ENCODE peak calls at places on chromosomes 3 and 15, in seven cellular contexts. N is RWPE2; M is activated CD4-positive, CD25-positive, alpha-beta regulatory T cell treated with anti-CD3 and anti-CD28 coated beads, Interleukin-2, amount 50 U/mL, for 72 hours; L is epithelial cell of esophagus; H is AG08395; Q is RPMI7951; A is progenitor cell of endocrine pancreas. R is an unnamed sample.

GRCh38 chr3:129596194-129597086 is 10.0 kb downstream of the PLXND1 start:
- DNase-seq in N (no peak), M (no peak), L (no peak), H (peak), Q (peak), A (no peak), R (peak)

GRCh38 chr3:197801801-197802504 is 10.9 kb downstream of the LRCH3 start:
- DNase-seq in N (no peak), M (no peak), L (peak), H (peak), Q (peak), A (no peak), R (no peak)

GRCh38 chr3:177554900-177555759 is 357.8 kb upstream of the TBL1XR1 start:
- DNase-seq in N (no peak), M (no peak), L (peak), H (peak), Q (peak), A (no peak), R (peak)

GRCh38 chr15:66105286-66105984 is 148.1 kb downstream of the MEGF11 start:
- DNase-seq in N (peak), M (no peak), L (no peak), H (no peak), Q (no peak), A (no peak), R (no peak)

GRCh38 chr3:43175541-43175940 is 69.7 kb upstream of the POMGNT2 start:
- DNase-seq in N (no peak), M (no peak), L (no peak), H (no peak), Q (no peak), A (no peak), R (no peak)

GRCh38 chr15:63403254-63403945 is 21.8 kb upstream of the CA12 start:
- DNase-seq in N (no peak), M (no peak), L (no peak), H (no peak), Q (no peak), A (no peak), R (no peak)

GRCh38 chr3:29686889-29687592 is 406.2 kb downstream of the RBMS3 start:
- DNase-seq in N (no peak), M (no peak), L (no peak), H (peak), Q (peak), A (no peak), R (no peak)

GRCh38 chr15:93037341-93038063 is 51.5 kb downstream of the RGMA start:
- DNase-seq in N (peak), M (no peak), L (peak), H (peak), Q (peak), A (no peak), R (peak)

GRCh38 chr15:99983894-99984293 is 250.7 kb upstream of the LYSMD4 start:
- DNase-seq in N (no peak), M (no peak), L (no peak), H (no peak), Q (no peak), A (no peak), R (no peak)

GRCh38 chr3:14564741-14565140 is 24.6 kb upstream of the GRIP2 start:
- DNase-seq in N (no peak), M (no peak), L (peak), H (no peak), Q (no peak), A (no peak), R (no peak)

GRCh38 chr3:46666471-46666845 is 27.0 kb downstream of the ALS2CL start:
- DNase-seq in N (peak), M (peak), L (no peak), H (no peak), Q (no peak), A (no peak), R (peak)

GRCh38 chr15:95025924-95026728 is 794.8 kb downstream of the MCTP2 start:
- DNase-seq in N (no peak), M (no peak), L (peak), H (peak), Q (peak), A (peak), R (peak)

GRCh38 chr15:78398076-78398825 is 39.8 kb upstream of the IREB2 start:
- DNase-seq in N (peak), M (no peak), L (no peak), H (no peak), Q (no peak), A (no peak), R (no peak)

GRCh38 chr15:75786564-75786925 is 56.7 kb upstream of the UBE2Q2 start:
- DNase-seq in N (peak), M (no peak), L (no peak), H (no peak), Q (no peak), A (no peak), R (no peak)

GRCh38 chr3:80785475-80785874 is 976.0 kb downstream of the GBE1 start:
- DNase-seq in N (no peak), M (no peak), L (peak), H (no peak), Q (no peak), A (no peak), R (no peak)

GRCh38 chr3:62371032-62371734 is 2.2 kb downstream of the FEZF2 start:
- DNase-seq in N (no peak), M (no peak), L (no peak), H (no peak), Q (no peak), A (no peak), R (no peak)

GRCh38 chr3:196541684-196542445 is 26.5 kb downstream of the WDR53 start:
- DNase-seq in N (no peak), M (no peak), L (peak), H (no peak), Q (no peak), A (no peak), R (no peak)

GRCh38 chr3:186786810-186787375 is 3.5 kb downstream of the EIF4A2 start:
- DNase-seq in N (no peak), M (no peak), L (no peak), H (no peak), Q (no peak), A (no peak), R (no peak)

GRCh38 chr3:128083396-128083795 is 31.2 kb downstream of the SEC61A1 start:
- DNase-seq in N (no peak), M (peak), L (no peak), H (no peak), Q (no peak), A (no peak), R (no peak)

GRCh38 chr15:35540031-35540430 is 5.9 kb downstream of the DPH6 start:
- DNase-seq in N (no peak), M (no peak), L (no peak), H (no peak), Q (no peak), A (no peak), R (no peak)

GRCh38 chr3:150765949-150766720 is 3.2 kb upstream of the SIAH2 start:
- DNase-seq in N (no peak), M (no peak), L (peak), H (no peak), Q (peak), A (no peak), R (no peak)

GRCh38 chr15:70323111-70323851 is 225.6 kb upstream of the TLE3 start:
- DNase-seq in N (no peak), M (no peak), L (no peak), H (peak), Q (peak), A (no peak), R (peak)

GRCh38 chr3:188262913-188263683 is 109.1 kb downstream of the LPP start:
- DNase-seq in N (no peak), M (no peak), L (peak), H (peak), Q (peak), A (no peak), R (no peak)

GRCh38 chr15:72489943-72490554 is 15.9 kb downstream of the ARIH1 start:
- DNase-seq in N (no peak), M (no peak), L (no peak), H (no peak), Q (no peak), A (no peak), R (no peak)

GRCh38 chr3:111924283-111924682 is 54.5 kb upstream of the ABHD10 start:
- DNase-seq in N (no peak), M (no peak), L (peak), H (no peak), Q (no peak), A (no peak), R (no peak)

GRCh38 chr3:2150576-2150975 is 51.9 kb downstream of the CNTN4 start:
- DNase-seq in N (no peak), M (no peak), L (no peak), H (no peak), Q (no peak), A (no peak), R (no peak)

R was measured in AG08396.